ENCODE peak calls at places on chromosomes 5 and 9, in seven cellular contexts. D is SK-N-SH; I is fibroblast of lung; M is foreskin keratinocyte; N is CD4-positive, alpha-beta T cell; R is GM12878; Y is colonic mucosa. C is an unnamed sample.

GRCh38 chr5:89293849-89294248 is 410.9 kb upstream of the MEF2C start:
- DNase-seq in D (no peak), I (peak), M (no peak), N (no peak), R (no peak), Y (no peak), C (no peak)

GRCh38 chr5:40656766-40657165 is 22.9 kb upstream of the PTGER4 start:
- DNase-seq in D (no peak), I (no peak), M (no peak), N (no peak), R (no peak), Y (no peak), C (no peak)

GRCh38 chr5:126234563-126235195 is 188.5 kb upstream of the GRAMD2B start:
- DNase-seq in D (peak), I (peak), M (peak), N (no peak), R (no peak), Y (no peak), C (peak)

GRCh38 chr9:93292664-93293328 is 108.9 kb downstream of the WNK2 start:
- DNase-seq in D (no peak), I (no peak), M (no peak), N (no peak), R (no peak), Y (no peak), C (no peak)

GRCh38 chr5:129506092-129506491 is 46.0 kb downstream of the ADAMTS19 start:
- DNase-seq in D (no peak), I (peak), M (peak), N (no peak), R (no peak), Y (no peak), C (no peak)

GRCh38 chr9:95079461-95079860 is 238.0 kb downstream of the FANCC start:
- DNase-seq in D (no peak), I (no peak), M (no peak), N (no peak), R (no peak), Y (no peak), C (no peak)

GRCh38 chr9:117714282-117714681 is 10.1 kb downstream of the TLR4 start:
- DNase-seq in D (no peak), I (no peak), M (no peak), N (no peak), R (no peak), Y (no peak), C (no peak)

GRCh38 chr5:37841223-37841622 is 1.4 kb upstream of the GDNF start:
- DNase-seq in D (no peak), I (no peak), M (no peak), N (no peak), R (no peak), Y (no peak), C (no peak)

GRCh38 chr9:75612754-75613153 is 277.7 kb upstream of the PCSK5 start:
- DNase-seq in D (no peak), I (no peak), M (no peak), N (no peak), R (no peak), Y (no peak), C (no peak)

GRCh38 chr5:173825215-173825865 is 62.8 kb upstream of the CPEB4 start:
- DNase-seq in D (peak), I (no peak), M (no peak), N (no peak), R (no peak), Y (no peak), C (no peak)

GRCh38 chr9:72041775-72042194 is 18.6 kb downstream of the C9orf57 start:
- DNase-seq in D (no peak), I (peak), M (peak), N (no peak), R (peak), Y (peak), C (peak)

GRCh38 chr5:157280927-157281326 is 15.0 kb downstream of the CYFIP2 start:
- DNase-seq in D (peak), I (peak), M (no peak), N (no peak), R (no peak), Y (no peak), C (peak)

DNA sequence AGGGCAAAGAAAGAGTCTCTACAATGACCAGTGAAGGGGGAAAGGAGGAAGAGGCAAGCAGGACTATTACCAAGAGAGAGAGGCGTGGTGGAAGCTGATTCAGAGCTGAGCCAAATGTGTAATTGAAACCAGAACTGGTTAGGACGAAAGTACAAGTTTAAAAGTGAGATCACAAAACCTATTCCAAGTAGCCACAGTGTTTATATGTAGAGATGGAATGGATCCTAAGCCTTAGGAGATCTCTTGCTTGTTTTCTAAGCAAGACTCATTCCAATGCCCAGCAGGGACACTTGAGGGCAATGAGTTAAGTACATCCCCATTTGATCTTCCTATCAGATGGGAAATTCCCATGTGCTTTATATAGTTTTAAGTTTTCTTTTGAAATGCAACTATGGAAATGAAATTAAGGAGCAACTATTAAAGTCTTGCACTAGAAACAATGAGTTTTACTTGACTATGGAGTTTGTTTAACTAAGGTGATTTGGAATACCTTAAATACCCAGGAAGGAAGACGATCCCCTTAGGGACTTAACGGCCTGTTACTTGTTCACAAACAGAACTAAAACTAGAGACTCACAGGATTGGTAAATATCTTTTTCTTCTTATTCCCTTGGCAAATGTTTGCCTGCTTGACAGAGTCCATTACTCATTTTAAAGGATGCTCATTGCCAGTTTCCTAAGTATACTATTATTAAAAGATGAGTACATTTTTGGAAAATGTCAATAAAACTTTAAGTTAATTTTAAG is 51.1 kb upstream of the SNX2 start:
- DNase-seq in D (no peak), I (peak), M (peak), N (no peak), R (peak), Y (no peak), C (no peak)
- TF ChIP-seq CTCF in D (no peak), I (no peak), M (no peak), N (no peak), R (no peak), Y (no peak), C (no peak)

GRCh38 chr5:80810425-80810824 is 149.7 kb upstream of the RASGRF2 start:
- DNase-seq in D (no peak), I (no peak), M (no peak), N (no peak), R (no peak), Y (no peak), C (no peak)

GRCh38 chr5:80809451-80809850 is 150.7 kb upstream of the RASGRF2 start:
- DNase-seq in D (no peak), I (no peak), M (no peak), N (no peak), R (no peak), Y (no peak), C (no peak)

GRCh38 chr5:80805038-80805437 is 150.3 kb upstream of the DHFR start:
- DNase-seq in D (no peak), I (no peak), M (no peak), N (no peak), R (no peak), Y (no peak), C (no peak)

GRCh38 chr5:80804332-80804731 is 149.5 kb upstream of the DHFR start:
- DNase-seq in D (no peak), I (no peak), M (no peak), N (no peak), R (no peak), Y (no peak), C (no peak)

GRCh38 chr5:80806929-80807328 is 152.1 kb upstream of the DHFR start:
- DNase-seq in D (no peak), I (no peak), M (no peak), N (no peak), R (no peak), Y (no peak), C (no peak)
- H3K27ac ChIP-seq in D (no peak), I (no peak), M (no peak), N (no peak), R (no peak), Y (no peak), C (no peak)

GRCh38 chr9:23319092-23319491 is 506.9 kb downstream of the ELAVL2 start:
- DNase-seq in D (no peak), I (no peak), M (no peak), N (no peak), R (no peak), Y (no peak), C (no peak)

GRCh38 chr9:23321049-23321448 is 505.0 kb downstream of the ELAVL2 start:
- DNase-seq in D (no peak), I (no peak), M (no peak), N (no peak), R (no peak), Y (no peak), C (no peak)

GRCh38 chr9:23324511-23324910 is 501.5 kb downstream of the ELAVL2 start:
- DNase-seq in D (no peak), I (no peak), M (no peak), N (no peak), R (no peak), Y (no peak), C (no peak)

GRCh38 chr9:23326597-23326996 is 499.4 kb downstream of the ELAVL2 start:
- DNase-seq in D (no peak), I (no peak), M (no peak), N (no peak), R (no peak), Y (no peak), C (no peak)

DNA sequence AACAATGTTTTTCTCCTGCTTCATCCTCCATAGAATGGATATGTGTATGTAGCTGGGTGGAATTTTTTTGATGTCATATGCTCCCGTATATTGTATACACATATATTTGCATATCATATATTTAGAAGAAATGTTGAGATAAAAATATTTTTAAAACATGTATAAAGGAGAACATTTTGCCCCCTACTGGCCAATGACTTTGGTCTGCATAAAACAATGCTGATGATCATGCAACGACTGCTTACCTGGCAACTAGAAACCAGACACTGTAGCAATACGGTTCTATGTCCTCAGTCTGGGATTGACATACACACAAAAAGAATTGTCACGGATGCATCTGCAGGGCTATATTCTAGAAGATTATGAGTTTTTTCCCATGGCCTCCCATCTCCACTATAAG is 503.6 kb downstream of the ELAVL2 start:
- DNase-seq in D (peak), I (no peak), M (no peak), N (no peak), R (no peak), Y (no peak), C (peak)
- TF ChIP-seq CTCF in D (peak), I (peak), M (peak), N (no peak), R (no peak), Y (no peak), C (no peak)

DNA sequence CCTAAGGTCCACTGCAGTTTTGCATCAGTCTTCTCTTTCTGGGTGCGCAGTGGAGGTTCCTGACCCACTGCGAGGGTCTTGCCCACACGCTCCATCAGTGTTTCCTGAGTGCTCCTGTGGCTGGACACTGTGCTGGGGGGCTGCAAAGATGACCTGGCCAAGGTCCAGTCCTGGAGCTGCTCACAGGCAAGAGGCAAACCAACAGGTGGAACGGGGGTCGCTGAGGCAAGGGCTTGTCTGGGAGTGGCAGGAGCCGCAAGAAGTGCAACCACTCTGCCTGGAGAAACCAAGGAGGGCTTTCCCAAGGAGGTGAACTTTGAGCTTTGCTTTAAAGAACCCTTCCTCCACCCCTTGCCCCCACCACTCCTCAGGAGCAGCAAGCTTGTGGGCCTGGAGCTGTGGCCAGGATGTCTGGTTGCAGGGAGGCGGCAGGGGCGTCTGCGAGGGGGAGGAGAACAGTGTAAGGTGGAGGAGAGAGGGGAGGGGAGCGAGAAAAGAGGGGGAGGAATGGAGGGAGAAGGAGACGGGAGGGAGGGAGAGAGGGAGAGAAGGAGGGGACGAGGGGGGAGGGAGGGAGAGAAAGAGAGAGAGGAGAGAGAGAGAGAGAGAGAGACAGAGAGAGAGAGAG is 444 bp upstream of the CPLX2 start:
- DNase-seq in D (peak), I (no peak), M (no peak), N (no peak), R (no peak), Y (no peak), C (no peak)
- H3K27ac ChIP-seq in D (no peak), I (no peak), M (no peak), N (no peak), R (no peak), Y (no peak), C (no peak)

GRCh38 chr9:128992995-128993394 is 35.1 kb downstream of the SH3GLB2 start:
- DNase-seq in D (no peak), I (peak), M (no peak), N (no peak), R (no peak), Y (no peak), C (no peak)
- TF ChIP-seq CTCF in D (peak), I (peak), M (peak), N (no peak), R (peak), Y (no peak), C (no peak)

DNA sequence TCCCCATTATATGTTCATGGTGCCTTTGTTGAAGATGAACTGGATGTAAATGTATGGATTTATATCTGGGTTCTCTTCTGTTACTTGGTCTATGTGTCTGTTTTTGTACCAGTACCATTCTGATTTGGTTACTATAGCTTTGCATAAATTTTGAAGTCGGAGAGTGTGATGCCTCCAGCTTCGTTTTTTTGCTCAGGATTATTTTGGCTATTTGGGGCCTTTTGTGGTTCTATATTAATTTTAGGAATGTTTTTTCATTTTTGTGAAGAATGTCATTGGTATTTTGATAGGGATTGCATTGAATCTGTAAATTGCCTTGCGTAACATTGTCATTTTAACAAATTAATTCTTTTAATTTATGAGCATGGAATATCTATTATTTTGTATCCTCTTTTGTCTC is 36.6 kb upstream of the ZNF366 start:
- DNase-seq in D (no peak), I (no peak), M (no peak), N (no peak), R (no peak), Y (no peak), C (no peak)
- H3K27ac ChIP-seq in D (no peak), I (no peak), M (no peak), N (no peak), R (no peak), Y (no peak), C (no peak)

DNA sequence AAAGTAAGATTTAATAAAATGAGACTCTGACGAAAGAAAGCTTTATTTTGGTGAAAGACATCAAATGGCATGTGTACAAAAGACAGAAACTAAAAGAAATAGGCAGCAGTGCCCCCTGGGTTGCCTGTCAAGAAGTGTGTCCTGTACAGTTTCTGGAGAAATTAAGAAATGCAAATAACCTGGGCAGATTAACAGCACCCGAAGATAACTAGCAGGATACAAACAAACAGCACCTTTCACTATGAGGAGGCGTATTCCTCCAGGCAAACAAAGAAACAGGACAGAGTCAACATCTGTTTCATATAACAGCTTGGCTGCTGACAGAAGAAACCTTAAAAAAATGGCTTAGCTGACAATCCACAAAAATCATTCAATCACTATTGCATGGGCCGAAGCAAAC is 162.3 kb downstream of the ARL15 start:
- DNase-seq in D (peak), I (peak), M (no peak), N (no peak), R (no peak), Y (no peak), C (no peak)
- TF ChIP-seq CTCF in D (peak), I (peak), M (peak), N (no peak), R (no peak), Y (no peak), C (no peak)

GRCh38 chr5:132662004-132662401 is 4.0 kb downstream of the IL13 start:
- DNase-seq in D (no peak), I (no peak), M (no peak), N (no peak), R (no peak), Y (no peak), C (no peak)

GRCh38 chr5:132661231-132662003 is 3.4 kb downstream of the IL13 start:
- DNase-seq in D (no peak), I (no peak), M (no peak), N (no peak), R (no peak), Y (no peak), C (no peak)

GRCh38 chr5:132663771-132664695 is 6.1 kb downstream of the IL13 start:
- DNase-seq in D (no peak), I (peak), M (no peak), N (no peak), R (peak), Y (no peak), C (no peak)

GRCh38 chr5:132664696-132665209 is 6.8 kb downstream of the IL13 start:
- DNase-seq in D (no peak), I (no peak), M (no peak), N (no peak), R (no peak), Y (no peak), C (no peak)

DNA sequence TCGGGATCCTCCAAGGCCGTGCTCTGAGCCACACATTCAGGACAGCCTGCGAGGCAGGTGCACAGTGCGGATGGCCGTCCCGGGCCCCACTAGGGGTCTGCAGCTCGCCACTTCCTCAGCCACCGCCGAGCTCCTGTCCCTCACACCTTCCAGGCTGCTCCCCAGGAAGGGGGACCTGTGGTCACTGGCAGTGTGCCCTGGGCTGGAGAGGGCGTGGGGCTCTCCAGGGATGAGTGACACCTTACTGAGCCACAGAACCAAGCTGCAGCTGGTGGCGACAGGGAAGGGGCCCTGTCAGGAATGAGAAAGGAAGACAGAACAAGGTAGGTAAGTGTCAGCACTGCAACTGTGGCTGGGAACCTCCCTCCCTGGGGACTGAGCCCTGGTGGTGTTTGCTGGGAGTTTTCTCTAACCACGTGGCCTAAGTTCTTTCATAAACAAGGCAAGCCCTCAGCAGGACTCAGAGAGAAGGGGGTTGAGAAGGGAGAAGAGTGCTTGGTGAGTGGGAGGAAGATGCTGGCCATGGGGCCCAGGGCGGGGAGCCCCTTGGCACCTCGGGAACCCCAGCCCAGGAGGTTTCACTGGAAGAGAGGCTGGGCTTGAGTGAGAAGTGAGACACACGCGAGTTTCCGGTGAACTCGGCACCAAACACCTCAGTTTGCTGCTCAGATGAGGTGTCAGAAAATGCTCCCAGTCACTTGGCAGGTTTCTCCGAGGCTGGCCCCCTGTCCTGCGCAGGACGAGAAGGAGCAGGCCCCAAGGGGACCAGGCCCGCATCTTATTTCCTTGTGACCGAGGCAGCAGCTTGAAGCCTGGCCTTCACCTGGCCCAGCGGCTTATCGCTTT is 5.2 kb downstream of the IL13 start:
- DNase-seq in D (no peak), I (no peak), M (no peak), N (no peak), R (peak), Y (no peak), C (no peak)
- H3K27ac ChIP-seq in D (no peak), I (no peak), M (no peak), N (no peak), R (peak), Y (no peak), C (no peak)

DNA sequence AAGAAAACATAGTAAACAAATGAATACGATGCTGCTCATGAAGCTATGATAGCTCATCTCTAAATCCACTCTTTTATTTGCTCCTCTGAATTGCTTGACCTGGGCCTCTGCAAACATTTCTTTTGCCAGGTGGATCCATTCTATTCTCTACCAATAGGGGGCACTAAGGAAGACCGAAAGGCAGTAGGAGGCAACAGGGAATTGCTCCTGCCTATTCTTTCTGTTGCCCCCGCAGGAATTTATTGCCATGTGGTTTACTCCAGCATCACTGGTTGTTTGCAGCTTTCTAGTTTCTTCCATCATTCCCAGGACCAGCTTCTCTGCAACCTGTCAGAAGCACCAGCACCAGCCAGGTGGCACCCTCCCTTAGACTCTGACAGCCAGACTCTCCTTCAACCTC is 5.3 kb downstream of the GAPT start:
- DNase-seq in D (no peak), I (no peak), M (no peak), N (no peak), R (no peak), Y (no peak), C (no peak)
- TF ChIP-seq CTCF in D (peak), I (peak), M (peak), N (no peak), R (peak), Y (no peak), C (no peak)